ENCODE peak calls at places on chromosomes 7 and 10, in five cellular contexts. F is endothelial cell, N is HFFc6, A is IMR-90, S is MM.1S. I is an unnamed sample.

GRCh38 chr10:33293531-33294170 is 40.8 kb downstream of the NRP1 start:
- DNase-seq in N (no peak), S (no peak), A (no peak), F (no peak), I (no peak)

GRCh38 chr7:143248781-143249354 is 14.4 kb upstream of the GSTK1 start:
- DNase-seq in F (no peak), A (no peak), N (peak), S (no peak), I (no peak)

GRCh38 chr10:90787906-90788491 is 69.8 kb downstream of the HTR7 start:
- DNase-seq in N (peak), F (peak), A (peak), S (peak), I (no peak)

GRCh38 chr7:56048245-56048644 is 3.0 kb downstream of the PSPH start:
- DNase-seq in S (no peak), A (no peak), N (no peak), F (no peak), I (no peak)

GRCh38 chr10:104318096-104318725 is 20.1 kb downstream of the ITPRIP start:
- DNase-seq in S (no peak), N (no peak), A (no peak), F (no peak), I (no peak)

GRCh38 chr7:2495402-2496309 is 19.5 kb upstream of the GRIFIN start:
- DNase-seq in N (no peak), F (peak), S (no peak), A (no peak), I (no peak)

GRCh38 chr10:6692856-6693255 is 112.8 kb upstream of the PRKCQ start:
- DNase-seq in A (no peak), S (no peak), N (no peak), F (no peak), I (no peak)

GRCh38 chr7:2138146-2138765 is 94.5 kb downstream of the MAD1L1 start:
- DNase-seq in A (no peak), S (no peak), F (no peak), N (no peak), I (peak)

GRCh38 chr10:27558612-27559020 is 54.5 kb downstream of the RAB18 start:
- DNase-seq in S (peak), F (peak), A (peak), N (peak), I (no peak)

GRCh38 chr7:155764432-155764798 is 47.8 kb downstream of the SHH start:
- DNase-seq in F (no peak), N (no peak), A (no peak), S (no peak), I (peak)

GRCh38 chr7:129412501-129412900 is 21.7 kb upstream of the STRIP2 start:
- DNase-seq in A (no peak), F (no peak), S (no peak), N (no peak), I (no peak)

GRCh38 chr10:64484931-64485330 is 963.7 kb downstream of the REEP3 start:
- DNase-seq in N (no peak), A (no peak), S (no peak), F (no peak), I (no peak)

GRCh38 chr7:112255388-112255720 is 48.9 kb downstream of the ZNF277 start:
- DNase-seq in N (no peak), S (no peak), F (no peak), A (no peak), I (no peak)

GRCh38 chr7:7512861-7513597 is 22.6 kb downstream of the COL28A1 start:
- DNase-seq in A (peak), N (no peak), S (no peak), F (no peak), I (no peak)

GRCh38 chr7:99314504-99314903 is 11.2 kb upstream of the ARPC1A start:
- DNase-seq in N (no peak), F (no peak), S (no peak), A (no peak), I (no peak)

GRCh38 chr7:81478664-81479063 is 291.2 kb downstream of the HGF start:
- DNase-seq in F (no peak), S (no peak), N (no peak), A (peak), I (no peak)

GRCh38 chr7:36037121-36037662 is 115.9 kb upstream of the EEPD1 start:
- DNase-seq in A (peak), N (peak), S (no peak), F (peak), I (no peak)

GRCh38 chr10:101817542-101818118 is 614 bp downstream of the OGA start:
- DNase-seq in S (peak), N (peak), F (no peak), A (peak), I (no peak)

GRCh38 chr10:15784662-15785300 is 65.1 kb upstream of the ITGA8 start:
- DNase-seq in F (no peak), N (peak), S (no peak), A (peak), I (no peak)

GRCh38 chr7:95509199-95509598 is 23.5 kb downstream of the ASB4 start:
- DNase-seq in F (peak), S (no peak), A (peak), N (peak), I (no peak)

GRCh38 chr10:72612203-72612826 is 13.6 kb downstream of the MICU1 start:
- DNase-seq in A (no peak), F (no peak), N (peak), S (no peak), I (no peak)

GRCh38 chr7:150923191-150923590 is 54.9 kb downstream of the KCNH2 start:
- DNase-seq in A (no peak), N (no peak), S (no peak), F (no peak), I (no peak)

GRCh38 chr7:1410992-1411391 is 48.3 kb downstream of the MICALL2 start:
- DNase-seq in F (no peak), N (no peak), A (no peak), S (no peak), I (no peak)

GRCh38 chr7:143008007-143008901 is 18.7 kb downstream of the OR9A2 start:
- DNase-seq in A (peak), F (peak), N (peak), S (peak), I (peak)

GRCh38 chr10:33862706-33863105 is 528.2 kb upstream of the NRP1 start:
- DNase-seq in A (no peak), F (no peak), S (no peak), N (no peak), I (no peak)

GRCh38 chr7:157961731-157962457 is 625.1 kb downstream of the DNAJB6 start:
- DNase-seq in A (no peak), N (no peak), S (no peak), F (no peak), I (no peak)

GRCh38 chr7:31253486-31253885 is 87.0 kb downstream of the NEUROD6 start:
- DNase-seq in F (no peak), S (no peak), A (no peak), N (no peak), I (no peak)

GRCh38 chr10:73379064-73379748 is 20.5 kb upstream of the CFAP70 start:
- DNase-seq in A (no peak), S (peak), F (no peak), N (no peak), I (no peak)

GRCh38 chr7:137957887-137958286 is 44.0 kb downstream of the CREB3L2 start:
- DNase-seq in N (no peak), A (no peak), S (no peak), F (no peak), I (no peak)

DNA sequence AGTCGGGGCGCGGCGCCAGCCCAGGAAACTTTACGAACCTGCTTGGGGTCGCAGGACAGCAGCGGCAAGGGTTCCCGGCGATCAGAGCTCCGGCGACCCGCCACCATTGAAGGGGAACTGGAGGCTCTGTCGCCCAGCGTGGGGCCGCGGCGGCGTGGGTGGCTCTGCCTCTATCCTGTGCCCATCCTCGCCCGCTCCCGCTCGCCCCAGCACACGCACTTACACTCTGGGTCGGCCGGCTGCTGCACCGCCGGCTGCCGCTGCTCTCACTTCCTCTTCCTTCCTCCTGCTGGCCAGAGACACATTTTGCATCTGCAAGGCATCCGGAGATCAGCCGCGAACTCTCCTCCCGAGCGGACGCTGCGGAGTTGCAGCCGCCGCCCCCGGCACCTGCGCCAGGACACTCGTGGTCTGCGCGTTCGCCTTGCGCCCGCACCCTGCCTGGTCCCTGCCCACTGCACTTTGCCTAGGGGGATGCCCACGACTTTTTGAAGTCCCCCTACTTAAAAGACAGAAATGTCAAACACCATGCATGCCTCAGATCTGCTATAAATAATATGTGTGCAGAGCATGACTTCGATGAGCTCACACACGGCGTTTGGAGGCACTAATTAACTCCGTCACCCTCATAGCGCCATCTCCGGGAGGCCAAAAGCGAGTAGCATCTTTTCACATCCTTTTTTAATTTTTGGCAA is at the start of gene ELMO1:
- DNase-seq in A (peak), S (peak), F (peak), N (no peak), I (peak)
- TF ChIP-seq CTCF in A (no peak), S (peak), F (peak), N (no peak), I (peak)

GRCh38 chr10:21496285-21497176 is 29.0 kb downstream of the SKIDA1 start:
- DNase-seq in A (peak), S (peak), F (peak), N (peak), I (peak)
- TF ChIP-seq CTCF in A (peak), S (peak), F (no peak), N (peak), I (peak)

GRCh38 chr7:100546868-100547800 is 8.1 kb downstream of the AGFG2 start:
- DNase-seq in A (no peak), F (no peak), N (no peak), S (no peak), I (no peak)

GRCh38 chr7:100544949-100545635 is 6.1 kb downstream of the AGFG2 start:
- DNase-seq in N (no peak), A (peak), F (no peak), S (no peak), I (no peak)

GRCh38 chr7:100546129-100546867 is 7.3 kb downstream of the AGFG2 start:
- DNase-seq in S (no peak), N (no peak), A (no peak), F (no peak), I (no peak)

GRCh38 chr7:100544386-100544785 is 5.4 kb downstream of the AGFG2 start:
- DNase-seq in N (no peak), F (no peak), S (no peak), A (no peak), I (no peak)

DNA sequence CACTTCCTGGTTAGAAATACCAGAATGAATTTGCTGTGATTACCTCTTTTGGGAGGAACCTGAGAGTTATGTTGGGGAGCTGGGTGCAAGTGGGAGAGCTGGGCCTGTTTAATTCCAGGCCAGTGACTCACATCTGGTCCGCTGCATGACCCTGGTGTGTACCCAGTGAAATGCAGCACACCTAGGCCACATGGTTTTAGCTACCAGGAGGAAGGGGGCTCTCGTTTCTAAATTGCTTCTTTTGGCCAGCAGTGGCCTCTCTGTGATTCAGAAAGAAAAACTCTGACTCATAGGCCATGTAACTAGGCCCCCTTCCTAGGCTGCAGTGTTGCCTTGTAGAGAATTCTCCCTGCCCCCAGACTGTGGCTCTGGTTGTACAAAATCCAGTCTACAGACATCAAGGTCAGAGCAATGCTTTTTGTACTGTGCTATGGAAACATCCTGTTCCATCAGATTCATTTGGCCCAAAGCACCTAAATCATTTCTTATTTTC is 6.7 kb downstream of the AGFG2 start:
- DNase-seq in N (peak), A (peak), S (no peak), F (no peak), I (peak)
- TF ChIP-seq CTCF in N (peak), A (peak), S (no peak), F (no peak), I (no peak)

DNA sequence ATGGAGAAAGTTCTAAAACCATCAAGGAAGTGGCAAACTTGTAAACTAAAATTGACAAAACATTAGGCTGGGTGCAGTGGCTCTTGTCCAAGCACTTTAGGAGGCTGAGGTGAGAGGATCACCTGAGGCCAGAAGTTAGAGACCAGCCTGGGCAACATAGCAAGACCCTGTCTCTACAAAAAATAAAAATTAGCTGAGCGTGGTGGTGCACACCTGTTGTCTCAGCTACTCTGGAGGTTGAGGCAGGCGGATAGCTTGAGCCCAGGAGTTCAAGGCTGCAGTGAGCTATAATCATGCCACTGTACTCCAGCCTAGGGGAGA is 29.4 kb upstream of the HNRNPH3 start:
- DNase-seq in S (no peak), F (no peak), N (no peak), A (no peak), I (no peak)
- TF ChIP-seq CTCF in S (no peak), F (no peak), N (peak), A (no peak), I (peak)

I was measured in CD4-positive, alpha-beta T cell.